ENCODE peak calls at places on chromosome 4, in eight cellular contexts. T is astrocyte of the spinal cord, K is tibial artery, N is choroid plexus epithelial cell, F is fibroblast of mammary gland, M is endothelial cell, S is omental fat pad, Q is AG10803. G is an unnamed sample.

GRCh38 chr4:128241019-128241418 is 46.6 kb downstream of the PGRMC2 start:
- DNase-seq in T (no peak), M (no peak), N (no peak), Q (no peak), F (no peak), S (no peak), K (no peak), G (no peak)

GRCh38 chr4:67545199-67545995 is at the start of gene CENPC:
- DNase-seq in T (peak), F (peak), N (peak), Q (peak), K (peak), S (peak), M (peak), G (peak)

GRCh38 chr4:55439023-55439422 is 43.3 kb downstream of the TMEM165 start:
- DNase-seq in Q (no peak), N (no peak), F (no peak), S (no peak), K (no peak), T (no peak), M (no peak), G (no peak)

GRCh38 chr4:176438401-176438800 is 118.6 kb downstream of the SPCS3 start:
- DNase-seq in T (no peak), M (no peak), S (no peak), N (no peak), Q (peak), F (no peak), K (no peak), G (no peak)

GRCh38 chr4:39812500-39812899 is 114.6 kb downstream of the UBE2K start:
- DNase-seq in S (no peak), F (no peak), N (no peak), T (no peak), Q (no peak), M (no peak), K (no peak), G (no peak)

GRCh38 chr4:181796502-181796901 is 446.7 kb upstream of the TENM3 start:
- DNase-seq in N (peak), M (no peak), K (no peak), S (no peak), F (peak), Q (peak), T (peak), G (no peak)

GRCh38 chr4:165294907-165295306 is 32.6 kb upstream of the MSMO1 start:
- DNase-seq in Q (no peak), S (no peak), N (no peak), K (no peak), T (no peak), F (no peak), M (no peak), G (no peak)

GRCh38 chr4:69970071-69970470 is 4.5 kb upstream of the CSN2 start:
- DNase-seq in K (no peak), T (peak), S (no peak), N (peak), Q (no peak), M (no peak), F (no peak), G (no peak)

GRCh38 chr4:175767130-175767529 is 44.9 kb downstream of the GPM6A start:
- DNase-seq in Q (no peak), M (no peak), S (no peak), K (no peak), F (no peak), N (no peak), T (no peak), G (no peak)

GRCh38 chr4:53043096-53043495 is 181.0 kb downstream of the RASL11B start:
- DNase-seq in T (no peak), N (peak), S (no peak), M (no peak), Q (no peak), K (no peak), F (no peak), G (no peak)

GRCh38 chr4:150253416-150253815 is 175.2 kb downstream of the DCLK2 start:
- DNase-seq in T (no peak), N (no peak), K (no peak), F (no peak), S (no peak), Q (no peak), M (no peak), G (no peak)

GRCh38 chr4:5824635-5825034 is 68.3 kb downstream of the CRMP1 start:
- DNase-seq in M (peak), N (peak), S (no peak), K (no peak), Q (peak), F (peak), T (peak), G (peak)
- TF ChIP-seq CTCF in M (peak), N (peak), S (no peak), K (no peak), Q (peak), F (peak), T (peak), G (peak)

GRCh38 chr4:54110019-54110416 is 10.1 kb downstream of the GSX2 start:
- DNase-seq in Q (no peak), S (no peak), M (no peak), K (no peak), T (no peak), F (no peak), N (no peak), G (no peak)

GRCh38 chr4:54103190-54103574 is 3.2 kb downstream of the GSX2 start:
- DNase-seq in Q (no peak), F (no peak), T (no peak), M (no peak), S (no peak), N (peak), K (no peak), G (no peak)

GRCh38 chr4:54109226-54110018 is 9.5 kb downstream of the GSX2 start:
- DNase-seq in M (no peak), Q (no peak), F (no peak), K (no peak), S (no peak), T (no peak), N (no peak), G (no peak)

GRCh38 chr4:54104907-54105306 is 4.9 kb downstream of the GSX2 start:
- DNase-seq in S (no peak), M (no peak), N (no peak), T (no peak), F (no peak), Q (no peak), K (no peak), G (no peak)

GRCh38 chr4:54107951-54108740 is 8.2 kb downstream of the GSX2 start:
- DNase-seq in S (no peak), N (no peak), Q (no peak), F (no peak), T (no peak), M (no peak), K (no peak), G (no peak)
- TF ChIP-seq CTCF in S (no peak), N (peak), Q (no peak), F (no peak), T (peak), M (no peak), K (no peak), G (no peak)

GRCh38 chr4:147408189-147408588 is 72.7 kb upstream of the EDNRA start:
- DNase-seq in M (no peak), Q (no peak), K (no peak), F (peak), S (no peak), T (no peak), N (peak), G (no peak)

GRCh38 chr4:147409350-147409749 is 71.5 kb upstream of the EDNRA start:
- DNase-seq in S (no peak), N (peak), M (no peak), Q (peak), T (no peak), F (peak), K (no peak), G (no peak)

GRCh38 chr4:147407261-147408045 is 73.4 kb upstream of the EDNRA start:
- DNase-seq in T (peak), N (peak), M (no peak), S (no peak), Q (no peak), K (no peak), F (peak), G (no peak)
- TF ChIP-seq CTCF in T (peak), N (peak), M (peak), S (no peak), Q (peak), K (peak), F (peak), G (peak)

DNA sequence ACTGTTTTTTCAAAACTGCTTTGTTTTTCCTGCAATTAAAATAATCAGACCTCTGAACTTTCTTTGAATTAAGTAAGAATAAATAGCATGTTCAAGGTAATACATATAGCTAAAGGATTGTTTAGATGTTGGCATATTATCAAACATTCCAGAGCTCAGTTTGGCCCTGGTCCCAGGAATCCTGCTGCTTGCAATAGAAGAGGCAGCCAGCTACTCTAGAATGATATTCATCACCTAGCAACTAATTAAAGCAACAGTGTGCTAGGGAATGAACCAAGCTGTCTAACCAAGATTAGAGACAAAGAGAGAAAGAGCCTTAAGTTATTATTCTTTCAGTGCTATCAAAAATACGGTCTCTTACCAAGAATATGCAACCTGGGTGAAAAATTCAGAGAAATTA is 460.9 kb downstream of the GABRG1 start:
- DNase-seq in Q (peak), S (no peak), N (peak), M (no peak), T (peak), F (peak), K (no peak), G (peak)
- TF ChIP-seq CTCF in Q (no peak), S (no peak), N (no peak), M (no peak), T (no peak), F (no peak), K (no peak), G (no peak)

GRCh38 chr4:118281611-118282442 is 71.0 kb downstream of the PRSS12 start:
- DNase-seq in N (peak), F (peak), M (no peak), T (peak), Q (peak), S (no peak), K (no peak), G (peak)
- TF ChIP-seq CTCF in N (no peak), F (no peak), M (no peak), T (no peak), Q (no peak), S (no peak), K (no peak), G (no peak)